ENCODE peak calls at places on chromosomes 16 and 17, in five cellular contexts. S is H9, M is neuronal stem cell, F is IMR-90, Z is mesendoderm. Q is an unnamed sample.

GRCh38 chr17:83101805-83102480 is 22.5 kb downstream of the METRNL start:
- DNase-seq in M (no peak), Z (no peak), F (no peak), S (no peak), Q (no peak)

GRCh38 chr16:82672676-82673075 is 45.9 kb downstream of the CDH13 start:
- DNase-seq in F (peak), M (no peak), Z (no peak), S (no peak), Q (no peak)

GRCh38 chr16:5709889-5710288 is 612.3 kb upstream of the EEF2KMT start:
- DNase-seq in F (peak), M (peak), S (peak), Z (peak), Q (no peak)

GRCh38 chr16:90043526-90043925 is 24.3 kb upstream of the DBNDD1 start:
- DNase-seq in Z (no peak), F (no peak), S (no peak), M (no peak), Q (no peak)

GRCh38 chr16:9481749-9482148 is 390.3 kb downstream of the HAPSTR1 start:
- DNase-seq in Z (no peak), M (no peak), S (no peak), F (no peak), Q (no peak)

GRCh38 chr17:1977583-1978395 is 47.3 kb downstream of the RTN4RL1 start:
- DNase-seq in Z (peak), F (no peak), M (no peak), S (peak), Q (no peak)

GRCh38 chr16:66551362-66551761 is 1.0 kb upstream of the CKLF start:
- DNase-seq in M (no peak), Z (peak), S (peak), F (peak), Q (peak)

GRCh38 chr16:3214904-3215600 is 19.9 kb downstream of the ZNF200 start:
- DNase-seq in S (no peak), Z (no peak), M (no peak), F (no peak), Q (no peak)

GRCh38 chr17:82320956-82321927 is 3.8 kb upstream of the CD7 start:
- DNase-seq in S (peak), M (no peak), F (no peak), Z (peak), Q (peak)

GRCh38 chr17:38320482-38320881 is 23.3 kb downstream of the GPR179 start:
- DNase-seq in F (no peak), M (no peak), S (no peak), Z (peak), Q (no peak)

GRCh38 chr16:89195521-89196171 is 4.7 kb downstream of the SLC22A31 start:
- DNase-seq in M (no peak), F (no peak), Z (no peak), S (peak), Q (no peak)

GRCh38 chr17:700504-701094 is 14.0 kb downstream of the VPS53 start:
- DNase-seq in M (no peak), F (peak), S (no peak), Z (peak), Q (peak)

GRCh38 chr16:14146445-14146844 is 75.3 kb downstream of the MRTFB start:
- DNase-seq in S (no peak), M (no peak), F (no peak), Z (no peak), Q (no peak)

GRCh38 chr16:48556913-48557351 is 53.0 kb downstream of the N4BP1 start:
- DNase-seq in F (peak), S (no peak), Z (peak), M (no peak), Q (peak)

GRCh38 chr16:79874391-79874790 is 273.9 kb upstream of the MAF start:
- DNase-seq in S (no peak), F (no peak), Z (no peak), M (no peak), Q (no peak)

GRCh38 chr17:37147301-37147812 is 198.6 kb downstream of the AATF start:
- DNase-seq in Z (no peak), M (no peak), F (peak), S (no peak), Q (no peak)

GRCh38 chr17:33506889-33507650 is 214.0 kb upstream of the ASIC2 start:
- DNase-seq in M (no peak), S (no peak), Z (peak), F (no peak), Q (peak)

GRCh38 chr17:69733171-69734014 is 318.9 kb downstream of the MAP2K6 start:
- DNase-seq in M (no peak), F (peak), Z (peak), S (no peak), Q (peak)

GRCh38 chr16:727291-727977 is 528 bp downstream of the HAGHL start:
- DNase-seq in Z (no peak), S (no peak), M (no peak), F (no peak), Q (no peak)

GRCh38 chr16:29146266-29146665 is 161.4 kb downstream of the LAT start:
- DNase-seq in Z (no peak), F (no peak), M (no peak), S (no peak), Q (no peak)

GRCh38 chr16:1102921-1103648 is 7.0 kb upstream of the C1QTNF8 start:
- DNase-seq in F (no peak), Z (peak), M (peak), S (peak), Q (peak)

GRCh38 chr17:49598918-49599317 is 23.2 kb downstream of the NXPH3 start:
- DNase-seq in Z (no peak), M (no peak), F (no peak), S (no peak), Q (no peak)

GRCh38 chr16:74842413-74842812 is 67.8 kb upstream of the FA2H start:
- DNase-seq in F (no peak), S (no peak), Z (no peak), M (no peak), Q (no peak)

GRCh38 chr16:55041540-55042234 is 111.0 kb downstream of the IRX5 start:
- DNase-seq in M (no peak), S (no peak), F (no peak), Z (no peak), Q (no peak)

GRCh38 chr16:56532714-56533113 is 12.9 kb upstream of the BBS2 start:
- DNase-seq in M (no peak), S (peak), F (no peak), Z (peak), Q (no peak)

GRCh38 chr17:67152824-67153223 is 92.2 kb downstream of the HELZ start:
- DNase-seq in S (no peak), M (no peak), Z (no peak), F (no peak), Q (no peak)

GRCh38 chr17:66945451-66945850 is 19.1 kb upstream of the CACNG4 start:
- DNase-seq in M (no peak), S (peak), Z (no peak), F (no peak), Q (no peak)

GRCh38 chr16:88300463-88300835 is 82.3 kb upstream of the ZNF469 start:
- DNase-seq in F (no peak), Z (no peak), S (no peak), M (no peak), Q (no peak)

GRCh38 chr17:8476741-8477140 is 41.1 kb downstream of the NDEL1 start:
- DNase-seq in F (no peak), S (peak), Z (no peak), M (no peak), Q (no peak)

GRCh38 chr16:17578921-17579876 is 108.4 kb upstream of the XYLT1 start:
- DNase-seq in S (peak), M (peak), F (peak), Z (peak), Q (no peak)

GRCh38 chr17:282912-283882 is 69.4 kb downstream of the RPH3AL start:
- DNase-seq in M (no peak), Z (no peak), S (no peak), F (no peak), Q (no peak)

GRCh38 chr17:77441130-77441920 is 300.6 kb downstream of the SEC14L1 start:
- DNase-seq in S (no peak), M (no peak), Z (no peak), F (no peak), Q (no peak)

GRCh38 chr17:36657763-36658490 is 56.5 kb downstream of the MRM1 start:
- DNase-seq in Z (peak), S (peak), F (no peak), M (no peak), Q (peak)

GRCh38 chr16:69709456-69710084 is 16.8 kb downstream of the NQO1 start:
- DNase-seq in Z (peak), F (peak), S (no peak), M (peak), Q (peak)

GRCh38 chr17:50672831-50673551 is 34.7 kb downstream of the ANKRD40 start:
- DNase-seq in F (no peak), M (no peak), S (no peak), Z (no peak), Q (no peak)

GRCh38 chr16:14283786-14284185 is 212.7 kb downstream of the MRTFB start:
- DNase-seq in F (no peak), M (no peak), S (peak), Z (no peak), Q (no peak)

GRCh38 chr17:4950075-4950756 is 703 bp upstream of the ENO3 start:
- DNase-seq in F (no peak), M (no peak), S (peak), Z (peak), Q (no peak)

GRCh38 chr17:4948997-4949320 is 629 bp upstream of the PFN1 start:
- DNase-seq in M (peak), F (peak), S (peak), Z (peak), Q (peak)

GRCh38 chr17:4949321-4950074 is 1.2 kb upstream of the PFN1 start:
- DNase-seq in F (peak), Z (peak), M (peak), S (peak), Q (peak)

GRCh38 chr17:4951486-4951885 is 567 bp downstream of the ENO3 start:
- DNase-seq in M (no peak), S (no peak), Z (peak), F (no peak), Q (no peak)

GRCh38 chr17:4950757-4951204 is at the start of gene ENO3:
- DNase-seq in F (no peak), M (peak), S (peak), Z (peak), Q (no peak)
- H2AK5ac ChIP-seq in F (peak), M (peak), S (no peak), Z (peak), Q (peak)

GRCh38 chr17:15909481-15909991 is 35.4 kb upstream of the ADORA2B start:
- DNase-seq in Z (peak), F (no peak), M (no peak), S (no peak), Q (no peak)
- H2BK120ac ChIP-seq in Z (no peak), F (no peak), M (no peak), S (no peak), Q (no peak)

DNA sequence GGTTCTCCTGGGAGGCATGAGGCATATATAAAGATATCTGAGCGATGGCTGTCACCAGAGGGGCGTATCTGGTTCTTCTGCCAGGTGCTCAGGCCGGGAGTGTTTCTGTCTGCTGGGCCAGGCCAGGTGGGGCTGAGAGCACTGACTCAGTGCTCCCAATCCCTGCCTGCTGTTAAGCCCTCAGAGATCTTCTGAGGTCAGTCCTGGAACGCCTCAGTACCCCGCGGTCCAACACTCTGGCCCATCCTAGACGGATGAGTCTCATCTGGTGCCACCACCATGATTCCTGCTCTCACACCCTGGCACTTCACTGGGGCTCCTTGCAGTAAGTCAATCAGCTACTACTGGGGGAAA is 7.5 kb upstream of the KIFC3 start:
- DNase-seq in Z (no peak), F (no peak), M (no peak), S (no peak), Q (no peak)
- H2AK5ac ChIP-seq in Z (peak), F (peak), M (no peak), S (no peak), Q (peak)

GRCh38 chr17:75540923-75541503 is 15.5 kb downstream of the LLGL2 start:
- DNase-seq in F (no peak), M (no peak), S (no peak), Z (no peak), Q (no peak)
- H2BK120ac ChIP-seq in F (no peak), M (no peak), S (no peak), Z (no peak), Q (no peak)

GRCh38 chr16:57738844-57739243 is 3.3 kb downstream of the KATNB1 start:
- DNase-seq in S (no peak), Z (no peak), M (no peak), F (no peak), Q (no peak)
- H2AK5ac ChIP-seq in S (no peak), Z (no peak), M (no peak), F (no peak), Q (no peak)

GRCh38 chr17:55720917-55721836 is 1.5 kb downstream of the TMEM100 start:
- DNase-seq in Z (no peak), M (no peak), S (no peak), F (no peak), Q (no peak)
- H2BK120ac ChIP-seq in Z (no peak), M (no peak), S (no peak), F (no peak), Q (peak)

DNA sequence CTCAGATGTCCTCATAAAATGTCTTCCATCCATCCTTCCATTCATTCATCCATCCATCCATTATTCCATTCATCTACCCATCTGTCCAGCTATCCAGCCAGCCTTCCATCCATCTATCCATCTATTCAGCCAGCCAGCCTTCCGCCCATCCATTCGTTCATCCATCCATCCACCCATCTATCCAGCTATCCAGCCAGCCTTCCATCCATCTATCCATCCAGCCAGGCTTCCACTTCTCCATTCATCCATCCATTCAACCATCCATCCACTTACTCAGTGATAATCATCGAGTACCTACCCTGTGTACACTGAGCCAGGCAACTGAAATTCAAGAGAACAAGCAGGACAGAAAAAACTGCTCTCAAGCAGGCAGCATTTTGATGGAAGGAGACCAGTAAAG is 4.6 kb upstream of the CCDC182 start:
- DNase-seq in Z (no peak), S (no peak), M (no peak), F (no peak), Q (no peak)
- H2AK5ac ChIP-seq in Z (peak), S (no peak), M (no peak), F (no peak), Q (no peak)

GRCh38 chr17:41666336-41666680 is 22.4 kb upstream of the EIF1 start:
- DNase-seq in M (peak), F (peak), Z (peak), S (no peak), Q (peak)
- H2BK120ac ChIP-seq in M (no peak), F (peak), Z (no peak), S (no peak), Q (no peak)

GRCh38 chr17:32305049-32305448 is 36.9 kb downstream of the C17orf75 start:
- DNase-seq in Z (no peak), S (no peak), M (no peak), F (no peak), Q (no peak)
- H2AK5ac ChIP-seq in Z (no peak), S (no peak), M (no peak), F (no peak), Q (no peak)

DNA sequence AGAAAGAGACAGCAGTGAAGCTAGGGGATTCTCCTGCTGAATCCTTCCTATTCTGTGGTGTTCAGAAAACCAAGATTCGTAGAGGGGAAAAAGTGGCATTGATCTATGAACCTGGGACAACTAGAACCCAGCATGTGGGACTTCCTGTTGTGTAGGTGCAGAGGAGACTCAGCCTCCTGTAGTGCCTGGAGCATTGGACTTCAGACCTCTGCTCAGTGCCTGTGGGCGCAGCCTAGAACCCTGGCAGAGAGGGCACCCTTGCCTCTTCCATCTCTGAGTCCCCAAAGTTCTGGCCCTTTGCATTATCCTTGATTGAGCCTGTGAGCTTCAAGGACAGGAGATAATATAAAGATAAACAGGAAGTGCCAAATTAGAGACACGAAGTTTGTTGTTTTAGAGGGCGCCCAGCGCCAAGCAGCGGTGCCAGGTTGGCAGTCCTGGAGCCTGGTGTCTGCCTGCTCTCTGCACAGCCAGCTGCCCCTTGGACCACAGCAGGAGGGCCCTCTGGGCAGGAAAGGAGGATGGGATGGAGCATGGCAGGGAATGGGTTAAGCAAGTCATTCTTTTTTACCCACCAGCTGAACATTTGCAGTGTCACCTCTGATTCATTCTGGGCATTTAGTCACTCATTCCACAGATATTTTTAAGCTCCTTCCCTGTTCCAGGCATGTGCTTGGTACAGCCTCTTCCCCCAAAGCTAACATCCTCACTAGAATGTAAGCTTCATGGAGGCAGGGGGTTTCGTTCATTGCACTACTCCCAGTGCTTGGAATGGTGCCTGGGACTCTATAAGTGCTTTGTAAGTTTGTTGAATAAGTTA is 11.9 kb upstream of the SP6 start:
- DNase-seq in S (no peak), Z (no peak), M (no peak), F (peak), Q (peak)
- H2BK120ac ChIP-seq in S (no peak), Z (no peak), M (no peak), F (peak), Q (no peak)